ENCODE peak calls at places on chromosomes 1 and 21, in four cellular contexts. Z is Panc1, Y is coronary artery, N is left ventricle myocardium inferior. U is an unnamed sample.

GRCh38 chr1:197908695-197909336 is 6.4 kb downstream of the C1orf53 start:
- DNase-seq in Z (no peak), Y (no peak), N (no peak), U (no peak)

GRCh38 chr21:33071878-33072306 is 2.0 kb downstream of the OLIG1 start:
- DNase-seq in Z (no peak), Y (no peak), N (no peak), U (no peak)

GRCh38 chr1:15949453-15950245 is 26.3 kb downstream of the ZBTB17 start:
- DNase-seq in Z (no peak), Y (peak), N (peak), U (peak)

GRCh38 chr1:106755682-106756406 is 300.6 kb upstream of the PRMT6 start:
- DNase-seq in Z (no peak), Y (no peak), N (no peak), U (peak)

GRCh38 chr1:61050541-61051454 is 31.6 kb upstream of the NFIA start:
- DNase-seq in Z (no peak), Y (no peak), N (peak), U (no peak)

GRCh38 chr1:201358596-201358995 is 18.9 kb downstream of the TNNT2 start:
- DNase-seq in Z (no peak), Y (no peak), N (peak), U (no peak)

GRCh38 chr1:117659565-117660264 is 53.9 kb downstream of the TENT5C start:
- DNase-seq in Z (no peak), Y (no peak), N (no peak), U (no peak)

GRCh38 chr1:225944951-225945350 is 3.9 kb upstream of the LEFTY2 start:
- DNase-seq in Z (no peak), Y (no peak), N (no peak), U (no peak)

GRCh38 chr1:59945790-59946189 is 19.2 kb upstream of the CYP2J2 start:
- DNase-seq in Z (no peak), Y (no peak), N (no peak), U (no peak)

GRCh38 chr1:111666828-111667227 is 47.2 kb downstream of the RAP1A start:
- DNase-seq in Z (no peak), Y (no peak), N (no peak), U (no peak)

GRCh38 chr1:30514137-30514654 is 209.2 kb downstream of the MATN1 start:
- DNase-seq in Z (no peak), Y (peak), N (no peak), U (no peak)

GRCh38 chr1:222114536-222115156 is 372.8 kb upstream of the DUSP10 start:
- DNase-seq in Z (no peak), Y (no peak), N (no peak), U (no peak)

GRCh38 chr1:32580348-32581017 is 41.3 kb downstream of the ZBTB8A start:
- DNase-seq in Z (no peak), Y (no peak), N (no peak), U (no peak)

GRCh38 chr1:201921952-201922558 is 24.3 kb downstream of the LMOD1 start:
- DNase-seq in Z (no peak), Y (no peak), N (no peak), U (no peak)

GRCh38 chr1:53573931-53574330 is 114.7 kb downstream of the DMRTB1 start:
- DNase-seq in Z (no peak), Y (no peak), N (no peak), U (no peak)

GRCh38 chr21:31580866-31581276 is 78.6 kb upstream of the SOD1 start:
- DNase-seq in Z (peak), Y (no peak), N (peak), U (peak)

GRCh38 chr1:46153732-46154131 is 21.2 kb upstream of the TSPAN1 start:
- DNase-seq in Z (no peak), Y (no peak), N (no peak), U (no peak)

GRCh38 chr1:204997616-204998015 is 45.4 kb upstream of the CNTN2 start:
- DNase-seq in Z (no peak), Y (no peak), N (no peak), U (no peak)

GRCh38 chr1:209652121-209652742 is at the start of gene LAMB3:
- DNase-seq in Z (no peak), Y (no peak), N (no peak), U (no peak)

GRCh38 chr1:192626366-192627179 is 9.4 kb upstream of the RGS13 start:
- DNase-seq in Z (no peak), Y (no peak), N (no peak), U (no peak)

GRCh38 chr1:228490120-228491078 is 3.2 kb downstream of the RNF187 start:
- DNase-seq in Z (no peak), Y (no peak), N (peak), U (peak)

GRCh38 chr1:119870917-119871486 is 25.3 kb downstream of the ADAM30 start:
- DNase-seq in Z (peak), Y (peak), N (peak), U (peak)

GRCh38 chr1:23384312-23385058 is 14.8 kb upstream of the ZNF436 start:
- DNase-seq in Z (no peak), Y (no peak), N (no peak), U (no peak)

GRCh38 chr1:217039926-217040325 is 316.7 kb upstream of the ESRRG start:
- DNase-seq in Z (no peak), Y (no peak), N (no peak), U (no peak)

GRCh38 chr1:53349369-53349705 is 21.5 kb upstream of the LRP8 start:
- DNase-seq in Z (no peak), Y (peak), N (no peak), U (no peak)

GRCh38 chr1:176090766-176091165 is 116.3 kb downstream of the COP1 start:
- DNase-seq in Z (no peak), Y (no peak), N (no peak), U (no peak)

GRCh38 chr1:235511470-235512240 is 7.4 kb upstream of the B3GALNT2 start:
- DNase-seq in Z (no peak), Y (no peak), N (no peak), U (no peak)

GRCh38 chr1:41666991-41667631 is 182.6 kb upstream of the EDN2 start:
- DNase-seq in Z (no peak), Y (no peak), N (no peak), U (no peak)

GRCh38 chr21:46597031-46597430 is 7.9 kb downstream of the S100B start:
- DNase-seq in Z (no peak), Y (no peak), N (no peak), U (no peak)

GRCh38 chr1:89516055-89516454 is 8.6 kb upstream of the LRRC8B start:
- DNase-seq in Z (peak), Y (no peak), N (no peak), U (no peak)

GRCh38 chr1:2148691-2149090 is 45.9 kb downstream of the FAAP20 start:
- DNase-seq in Z (no peak), Y (no peak), N (peak), U (no peak)

GRCh38 chr1:147669475-147670318 is 627 bp downstream of the ACP6 start:
- DNase-seq in Z (no peak), Y (peak), N (peak), U (no peak)

GRCh38 chr1:203340112-203340804 is 10.7 kb downstream of the FMOD start:
- DNase-seq in Z (no peak), Y (no peak), N (peak), U (no peak)

GRCh38 chr1:189962171-189962570 is 515.5 kb downstream of the BRINP3 start:
- DNase-seq in Z (no peak), Y (no peak), N (no peak), U (no peak)

GRCh38 chr1:215819114-215819513 is 252.0 kb downstream of the KCTD3 start:
- DNase-seq in Z (no peak), Y (no peak), N (no peak), U (no peak)

GRCh38 chr1:85273397-85273796 is 3.0 kb downstream of the BCL10 start:
- DNase-seq in Z (no peak), Y (no peak), N (no peak), U (no peak)
- H3K4me3 ChIP-seq in Z (peak), Y (no peak), N (no peak), U (peak)

GRCh38 chr1:6244401-6245054 is 549 bp downstream of the HES3 start:
- DNase-seq in Z (no peak), Y (no peak), N (no peak), U (no peak)

GRCh38 chr1:6243993-6244392 is at the start of gene HES3:
- DNase-seq in Z (no peak), Y (no peak), N (no peak), U (no peak)

GRCh38 chr1:6246497-6247295 is 2.7 kb downstream of the HES3 start:
- DNase-seq in Z (peak), Y (peak), N (peak), U (no peak)

GRCh38 chr1:6245869-6246496 is 2.0 kb downstream of the HES3 start:
- DNase-seq in Z (no peak), Y (no peak), N (no peak), U (no peak)

DNA sequence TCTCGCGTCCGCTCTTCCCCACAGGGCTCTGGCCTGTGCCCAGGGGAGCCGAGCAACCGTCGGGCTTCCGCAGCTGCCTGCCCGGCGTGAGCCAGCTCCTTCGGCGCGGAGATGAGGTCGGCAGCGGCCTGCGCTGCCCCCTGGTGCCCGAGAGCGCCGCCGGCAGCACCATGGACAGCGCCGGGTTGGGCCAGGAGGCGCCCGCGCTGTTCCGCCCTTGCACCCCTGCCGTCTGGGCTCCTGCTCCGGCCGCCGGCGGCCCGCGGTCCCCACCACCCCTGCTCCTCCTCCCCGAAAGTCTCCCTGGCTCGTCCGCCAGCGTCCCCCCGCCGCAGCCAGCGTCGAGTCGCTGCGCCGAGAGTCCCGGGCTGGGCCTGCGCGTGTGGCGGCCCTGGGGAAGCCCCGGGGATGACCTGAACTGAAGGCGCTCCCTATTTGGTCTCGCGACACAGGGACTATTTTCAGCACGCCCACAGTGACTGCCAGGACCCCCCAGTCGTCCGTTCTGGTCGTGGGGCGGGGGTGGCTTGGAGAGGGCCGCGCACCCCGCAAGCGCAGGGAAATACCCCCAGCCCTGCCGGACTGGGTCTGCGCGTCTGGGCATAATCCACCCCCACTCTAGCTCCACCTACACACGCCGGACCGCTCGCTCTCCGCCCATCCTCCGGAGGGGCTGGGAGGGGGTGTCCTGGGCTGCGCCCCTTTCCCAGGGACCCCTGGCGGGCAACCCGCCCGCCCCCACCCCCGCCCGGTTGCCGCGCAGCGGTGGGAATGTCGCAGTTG is 1.3 kb downstream of the HES3 start:
- DNase-seq in Z (peak), Y (no peak), N (peak), U (no peak)
- TF ChIP-seq CTCF in Z (peak), Y (peak), N (peak), U (peak)

DNA sequence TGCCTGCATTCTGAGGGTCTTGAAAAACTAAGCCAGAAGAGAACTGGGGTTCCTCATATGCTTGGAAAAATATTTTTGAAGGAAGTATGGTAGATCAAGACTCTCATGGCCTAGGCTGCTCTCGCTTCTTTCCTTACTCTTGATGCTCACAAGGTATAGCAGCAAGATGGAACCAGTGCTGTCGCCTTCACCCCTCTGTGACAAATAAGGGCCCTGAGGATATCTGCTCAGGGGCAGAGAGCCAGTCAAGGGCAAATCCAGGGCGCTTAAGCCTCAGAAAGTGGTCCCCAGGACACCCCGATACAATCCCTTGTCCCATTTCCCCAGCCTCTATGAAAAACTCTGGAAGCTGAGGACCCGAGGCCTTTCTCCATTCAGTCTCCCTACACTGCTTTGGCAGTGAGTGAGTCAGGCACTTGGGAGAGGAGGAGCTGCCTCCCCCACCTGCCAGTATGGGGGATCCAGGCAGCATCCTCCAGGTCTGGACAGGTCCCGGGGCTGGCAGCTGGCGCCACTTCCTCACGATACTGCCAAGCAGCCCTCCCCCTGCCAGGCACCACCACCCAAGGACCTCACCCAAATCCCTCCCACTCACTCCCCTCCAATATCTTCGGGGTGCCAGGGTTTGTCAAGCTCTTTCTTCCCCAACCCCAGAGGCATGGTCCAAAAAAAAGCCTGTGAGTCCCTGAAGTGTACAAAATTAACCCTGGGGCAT is 1.3 kb downstream of the IGSF9 start:
- DNase-seq in Z (no peak), Y (peak), N (no peak), U (no peak)
- H3K4me3 ChIP-seq in Z (no peak), Y (no peak), N (no peak), U (no peak)

GRCh38 chr1:94235189-94236020 is 2.0 kb downstream of the ARHGAP29 start:
- DNase-seq in Z (no peak), Y (no peak), N (no peak), U (no peak)

GRCh38 chr1:94236021-94236491 is 1.3 kb downstream of the ARHGAP29 start:
- DNase-seq in Z (no peak), Y (no peak), N (no peak), U (no peak)

GRCh38 chr1:94237291-94238226 is at the start of gene ARHGAP29:
- DNase-seq in Z (no peak), Y (peak), N (peak), U (no peak)

GRCh38 chr1:94234615-94235014 is 2.8 kb downstream of the ARHGAP29 start:
- DNase-seq in Z (no peak), Y (no peak), N (no peak), U (no peak)

GRCh38 chr1:94236630-94237290 is 624 bp downstream of the ARHGAP29 start:
- DNase-seq in Z (no peak), Y (no peak), N (peak), U (no peak)
- TF ChIP-seq CTCF in Z (no peak), Y (no peak), N (peak), U (peak)

GRCh38 chr1:47440052-47440848 is 2.4 kb downstream of the FOXD2 start:
- DNase-seq in Z (no peak), Y (no peak), N (no peak), U (no peak)

GRCh38 chr1:47437518-47438320 is at the start of gene FOXD2:
- DNase-seq in Z (peak), Y (peak), N (peak), U (peak)

GRCh38 chr1:47440849-47441170 is 3.0 kb downstream of the FOXD2 start:
- DNase-seq in Z (no peak), Y (no peak), N (no peak), U (no peak)

GRCh38 chr1:47438321-47439150 is 692 bp downstream of the FOXD2 start:
- DNase-seq in Z (no peak), Y (no peak), N (peak), U (no peak)

DNA sequence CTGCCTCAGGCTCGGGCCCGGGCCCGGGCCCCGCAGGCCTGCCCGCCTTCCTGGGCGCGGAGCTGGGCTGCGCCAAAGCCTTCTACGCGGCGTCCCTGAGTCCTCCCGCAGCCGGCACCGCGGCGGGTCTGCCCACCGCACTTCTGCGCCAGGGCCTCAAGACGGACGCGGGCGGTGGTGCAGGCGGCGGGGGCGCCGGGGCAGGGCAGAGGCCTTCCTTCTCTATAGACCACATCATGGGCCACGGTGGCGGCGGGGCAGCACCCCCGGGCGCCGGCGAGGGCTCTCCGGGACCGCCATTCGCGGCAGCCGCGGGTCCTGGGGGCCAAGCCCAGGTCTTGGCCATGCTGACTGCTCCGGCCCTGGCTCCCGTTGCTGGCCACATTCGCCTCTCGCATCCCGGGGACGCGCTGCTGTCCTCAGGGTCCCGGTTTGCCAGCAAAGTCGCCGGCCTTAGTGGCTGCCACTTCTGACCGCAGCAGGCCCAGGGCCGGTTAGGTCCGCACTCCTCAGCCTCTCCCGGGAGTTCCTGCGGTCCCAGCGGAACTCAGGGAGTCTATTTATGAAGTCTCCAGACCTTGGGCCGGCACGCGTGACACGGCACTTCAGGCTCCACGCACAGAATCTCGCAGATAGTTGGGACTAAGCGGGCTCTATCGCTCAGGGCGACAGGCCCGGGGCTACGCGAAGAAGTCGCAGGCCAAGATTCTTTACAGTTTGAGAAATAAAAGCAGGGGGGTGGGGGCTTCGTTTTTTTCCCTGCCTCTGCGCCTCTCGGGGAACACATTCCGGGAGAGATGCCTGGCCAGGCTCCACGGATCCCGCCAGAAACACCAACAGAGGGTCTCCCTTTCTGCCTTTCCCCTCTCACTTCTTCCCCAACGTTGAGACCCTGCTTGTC is 1.6 kb downstream of the FOXD2 start:
- DNase-seq in Z (no peak), Y (no peak), N (no peak), U (no peak)
- H3K4me3 ChIP-seq in Z (no peak), Y (peak), N (peak), U (no peak)

U was measured in AG09309.